ENCODE peak calls at places on chromosomes 13 and 19, in seven cellular contexts. One of them, this sample, is unnamed.

GRCh38 chr19:11848594-11849263 is at the start of gene ZNF439:
- DNase-seq in stimulated activated CD8-positive, alpha-beta memory T cell treated with anti-CD3 and anti-CD28 coated beads, Interleukin-4, amount 100 ng/mL, for 1 hour: peak; percentile 56
- DNase-seq in HS-5: peak; percentile 24
- DNase-seq in Right ventricle myocardium inferior: peak; percentile 96
- DNase-seq in RCC 7860: peak; percentile 59
- DNase-seq in activated T-cell treated with anti-CD3 and anti-CD28 coated beads, Interleukin-2, amount 50 U/mL, for 72 hours: peak; percentile 94
- DNase-seq in NAMALWA: peak; percentile 96
- DNase-seq in this sample: peak; percentile 92

GRCh38 chr19:3977242-3978143 is 6.6 kb upstream of the DAPK3 start:
- DNase-seq in stimulated activated CD8-positive, alpha-beta memory T cell treated with anti-CD3 and anti-CD28 coated beads, Interleukin-4, amount 100 ng/mL, for 1 hour: no peak
- DNase-seq in HS-5: no peak
- DNase-seq in Right ventricle myocardium inferior: peak; percentile 63
- DNase-seq in RCC 7860: no peak
- DNase-seq in activated T-cell treated with anti-CD3 and anti-CD28 coated beads, Interleukin-2, amount 50 U/mL, for 72 hours: no peak
- DNase-seq in NAMALWA: peak; percentile 59
- DNase-seq in this sample: no peak

GRCh38 chr13:43786766-43787517 is at the start of gene ENOX1:
- DNase-seq in stimulated activated CD8-positive, alpha-beta memory T cell treated with anti-CD3 and anti-CD28 coated beads, Interleukin-4, amount 100 ng/mL, for 1 hour: no peak
- DNase-seq in HS-5: no peak
- DNase-seq in Right ventricle myocardium inferior: peak; percentile 81
- DNase-seq in RCC 7860: no peak
- DNase-seq in activated T-cell treated with anti-CD3 and anti-CD28 coated beads, Interleukin-2, amount 50 U/mL, for 72 hours: peak; percentile 37
- DNase-seq in NAMALWA: peak; percentile 20
- DNase-seq in this sample: no peak

GRCh38 chr19:9945319-9945966 is 9.1 kb upstream of the OLFM2 start:
- DNase-seq in stimulated activated CD8-positive, alpha-beta memory T cell treated with anti-CD3 and anti-CD28 coated beads, Interleukin-4, amount 100 ng/mL, for 1 hour: no peak
- DNase-seq in HS-5: peak; percentile 98
- DNase-seq in Right ventricle myocardium inferior: peak; percentile 92
- DNase-seq in RCC 7860: peak; percentile 66
- DNase-seq in activated T-cell treated with anti-CD3 and anti-CD28 coated beads, Interleukin-2, amount 50 U/mL, for 72 hours: no peak
- DNase-seq in NAMALWA: no peak
- DNase-seq in this sample: peak; percentile 91

GRCh38 chr19:2495651-2496316 is 19.9 kb downstream of the GADD45B start:
- DNase-seq in stimulated activated CD8-positive, alpha-beta memory T cell treated with anti-CD3 and anti-CD28 coated beads, Interleukin-4, amount 100 ng/mL, for 1 hour: no peak
- DNase-seq in HS-5: no peak
- DNase-seq in Right ventricle myocardium inferior: peak; percentile 63
- DNase-seq in RCC 7860: no peak
- DNase-seq in activated T-cell treated with anti-CD3 and anti-CD28 coated beads, Interleukin-2, amount 50 U/mL, for 72 hours: no peak
- DNase-seq in NAMALWA: no peak
- DNase-seq in this sample: no peak

GRCh38 chr13:114115191-114115671 is 17.2 kb downstream of the RASA3 start:
- DNase-seq in stimulated activated CD8-positive, alpha-beta memory T cell treated with anti-CD3 and anti-CD28 coated beads, Interleukin-4, amount 100 ng/mL, for 1 hour: no peak
- DNase-seq in HS-5: peak; percentile 67
- DNase-seq in Right ventricle myocardium inferior: peak; percentile 76
- DNase-seq in RCC 7860: peak; percentile 93
- DNase-seq in activated T-cell treated with anti-CD3 and anti-CD28 coated beads, Interleukin-2, amount 50 U/mL, for 72 hours: peak; percentile 27
- DNase-seq in NAMALWA: no peak
- DNase-seq in this sample: no peak

GRCh38 chr13:40181203-40181845 is 485.1 kb downstream of the FOXO1 start:
- DNase-seq in stimulated activated CD8-positive, alpha-beta memory T cell treated with anti-CD3 and anti-CD28 coated beads, Interleukin-4, amount 100 ng/mL, for 1 hour: no peak
- DNase-seq in HS-5: no peak
- DNase-seq in Right ventricle myocardium inferior: no peak
- DNase-seq in RCC 7860: peak; percentile 12
- DNase-seq in activated T-cell treated with anti-CD3 and anti-CD28 coated beads, Interleukin-2, amount 50 U/mL, for 72 hours: no peak
- DNase-seq in NAMALWA: no peak
- DNase-seq in this sample: no peak

GRCh38 chr19:19460761-19461265 is 54.5 kb downstream of the TSSK6 start:
- DNase-seq in stimulated activated CD8-positive, alpha-beta memory T cell treated with anti-CD3 and anti-CD28 coated beads, Interleukin-4, amount 100 ng/mL, for 1 hour: peak; percentile 27
- DNase-seq in HS-5: no peak
- DNase-seq in Right ventricle myocardium inferior: peak; percentile 84
- DNase-seq in RCC 7860: no peak
- DNase-seq in activated T-cell treated with anti-CD3 and anti-CD28 coated beads, Interleukin-2, amount 50 U/mL, for 72 hours: peak; percentile 63
- DNase-seq in NAMALWA: no peak
- DNase-seq in this sample: no peak

GRCh38 chr19:27767234-27767633 is 1445.7 kb downstream of the UQCRFS1 start:
- DNase-seq in stimulated activated CD8-positive, alpha-beta memory T cell treated with anti-CD3 and anti-CD28 coated beads, Interleukin-4, amount 100 ng/mL, for 1 hour: no peak
- DNase-seq in HS-5: no peak
- DNase-seq in Right ventricle myocardium inferior: no peak
- DNase-seq in RCC 7860: no peak
- DNase-seq in activated T-cell treated with anti-CD3 and anti-CD28 coated beads, Interleukin-2, amount 50 U/mL, for 72 hours: no peak
- DNase-seq in NAMALWA: no peak
- DNase-seq in this sample: no peak

GRCh38 chr13:98385591-98385990 is 191.3 kb downstream of the STK24 start:
- DNase-seq in stimulated activated CD8-positive, alpha-beta memory T cell treated with anti-CD3 and anti-CD28 coated beads, Interleukin-4, amount 100 ng/mL, for 1 hour: no peak
- DNase-seq in HS-5: no peak
- DNase-seq in Right ventricle myocardium inferior: no peak
- DNase-seq in RCC 7860: no peak
- DNase-seq in activated T-cell treated with anti-CD3 and anti-CD28 coated beads, Interleukin-2, amount 50 U/mL, for 72 hours: no peak
- DNase-seq in NAMALWA: no peak
- DNase-seq in this sample: no peak

GRCh38 chr13:40987606-40988280 is 31.4 kb downstream of the ELF1 start:
- DNase-seq in stimulated activated CD8-positive, alpha-beta memory T cell treated with anti-CD3 and anti-CD28 coated beads, Interleukin-4, amount 100 ng/mL, for 1 hour: no peak
- DNase-seq in HS-5: no peak
- DNase-seq in Right ventricle myocardium inferior: no peak
- DNase-seq in RCC 7860: no peak
- DNase-seq in activated T-cell treated with anti-CD3 and anti-CD28 coated beads, Interleukin-2, amount 50 U/mL, for 72 hours: no peak
- DNase-seq in NAMALWA: no peak
- DNase-seq in this sample: no peak

GRCh38 chr13:52195052-52195837 is 35.8 kb upstream of the NEK3 start:
- DNase-seq in stimulated activated CD8-positive, alpha-beta memory T cell treated with anti-CD3 and anti-CD28 coated beads, Interleukin-4, amount 100 ng/mL, for 1 hour: peak; percentile 38
- DNase-seq in HS-5: no peak
- DNase-seq in Right ventricle myocardium inferior: peak; percentile 91
- DNase-seq in RCC 7860: no peak
- DNase-seq in activated T-cell treated with anti-CD3 and anti-CD28 coated beads, Interleukin-2, amount 50 U/mL, for 72 hours: peak; percentile 76
- DNase-seq in NAMALWA: no peak
- DNase-seq in this sample: peak; percentile 90

GRCh38 chr19:3225677-3226093 is 1.2 kb downstream of the CELF5 start:
- DNase-seq in stimulated activated CD8-positive, alpha-beta memory T cell treated with anti-CD3 and anti-CD28 coated beads, Interleukin-4, amount 100 ng/mL, for 1 hour: no peak
- DNase-seq in HS-5: no peak
- DNase-seq in Right ventricle myocardium inferior: no peak
- DNase-seq in RCC 7860: no peak
- DNase-seq in activated T-cell treated with anti-CD3 and anti-CD28 coated beads, Interleukin-2, amount 50 U/mL, for 72 hours: no peak
- DNase-seq in NAMALWA: no peak
- DNase-seq in this sample: no peak

GRCh38 chr19:42199440-42200115 is 17.9 kb downstream of the DEDD2 start:
- DNase-seq in stimulated activated CD8-positive, alpha-beta memory T cell treated with anti-CD3 and anti-CD28 coated beads, Interleukin-4, amount 100 ng/mL, for 1 hour: no peak
- DNase-seq in HS-5: no peak
- DNase-seq in Right ventricle myocardium inferior: peak; percentile 88
- DNase-seq in RCC 7860: no peak
- DNase-seq in activated T-cell treated with anti-CD3 and anti-CD28 coated beads, Interleukin-2, amount 50 U/mL, for 72 hours: peak; percentile 72
- DNase-seq in NAMALWA: no peak
- DNase-seq in this sample: no peak

GRCh38 chr13:24261566-24261965 is 47.8 kb upstream of the C1QTNF9 start:
- DNase-seq in stimulated activated CD8-positive, alpha-beta memory T cell treated with anti-CD3 and anti-CD28 coated beads, Interleukin-4, amount 100 ng/mL, for 1 hour: no peak
- DNase-seq in HS-5: no peak
- DNase-seq in Right ventricle myocardium inferior: no peak
- DNase-seq in RCC 7860: no peak
- DNase-seq in activated T-cell treated with anti-CD3 and anti-CD28 coated beads, Interleukin-2, amount 50 U/mL, for 72 hours: peak; percentile 28
- DNase-seq in NAMALWA: no peak
- DNase-seq in this sample: peak; percentile 47

GRCh38 chr19:17309962-17310461 is 649 bp downstream of the DDA1 start:
- DNase-seq in stimulated activated CD8-positive, alpha-beta memory T cell treated with anti-CD3 and anti-CD28 coated beads, Interleukin-4, amount 100 ng/mL, for 1 hour: no peak
- DNase-seq in HS-5: no peak
- DNase-seq in Right ventricle myocardium inferior: no peak
- DNase-seq in RCC 7860: no peak
- DNase-seq in activated T-cell treated with anti-CD3 and anti-CD28 coated beads, Interleukin-2, amount 50 U/mL, for 72 hours: no peak
- DNase-seq in NAMALWA: peak; percentile 48
- DNase-seq in this sample: no peak

GRCh38 chr19:38877781-38878574 is at the start of gene RINL:
- DNase-seq in stimulated activated CD8-positive, alpha-beta memory T cell treated with anti-CD3 and anti-CD28 coated beads, Interleukin-4, amount 100 ng/mL, for 1 hour: no peak
- DNase-seq in HS-5: no peak
- DNase-seq in Right ventricle myocardium inferior: no peak
- DNase-seq in RCC 7860: no peak
- DNase-seq in activated T-cell treated with anti-CD3 and anti-CD28 coated beads, Interleukin-2, amount 50 U/mL, for 72 hours: peak; percentile 82
- DNase-seq in NAMALWA: peak; percentile 73
- DNase-seq in this sample: no peak

GRCh38 chr13:90395348-90395747 is 952.1 kb upstream of the MIR17HG start:
- DNase-seq in stimulated activated CD8-positive, alpha-beta memory T cell treated with anti-CD3 and anti-CD28 coated beads, Interleukin-4, amount 100 ng/mL, for 1 hour: no peak
- DNase-seq in HS-5: no peak
- DNase-seq in Right ventricle myocardium inferior: no peak
- DNase-seq in RCC 7860: no peak
- DNase-seq in activated T-cell treated with anti-CD3 and anti-CD28 coated beads, Interleukin-2, amount 50 U/mL, for 72 hours: no peak
- DNase-seq in NAMALWA: no peak
- DNase-seq in this sample: no peak

GRCh38 chr19:6580313-6580712 is 10.6 kb downstream of the CD70 start:
- DNase-seq in stimulated activated CD8-positive, alpha-beta memory T cell treated with anti-CD3 and anti-CD28 coated beads, Interleukin-4, amount 100 ng/mL, for 1 hour: no peak
- DNase-seq in HS-5: peak; percentile 68
- DNase-seq in Right ventricle myocardium inferior: no peak
- DNase-seq in RCC 7860: peak; percentile 97
- DNase-seq in activated T-cell treated with anti-CD3 and anti-CD28 coated beads, Interleukin-2, amount 50 U/mL, for 72 hours: no peak
- DNase-seq in NAMALWA: no peak
- DNase-seq in this sample: no peak

GRCh38 chr13:73069206-73069815 is 10.5 kb downstream of the KLF5 start:
- DNase-seq in stimulated activated CD8-positive, alpha-beta memory T cell treated with anti-CD3 and anti-CD28 coated beads, Interleukin-4, amount 100 ng/mL, for 1 hour: no peak
- DNase-seq in HS-5: no peak
- DNase-seq in Right ventricle myocardium inferior: no peak
- DNase-seq in RCC 7860: no peak
- DNase-seq in activated T-cell treated with anti-CD3 and anti-CD28 coated beads, Interleukin-2, amount 50 U/mL, for 72 hours: no peak
- DNase-seq in NAMALWA: no peak
- DNase-seq in this sample: no peak

GRCh38 chr19:55649579-55650557 is 1.9 kb downstream of the CCDC106 start:
- DNase-seq in stimulated activated CD8-positive, alpha-beta memory T cell treated with anti-CD3 and anti-CD28 coated beads, Interleukin-4, amount 100 ng/mL, for 1 hour: no peak
- DNase-seq in HS-5: no peak
- DNase-seq in Right ventricle myocardium inferior: no peak
- DNase-seq in RCC 7860: no peak
- DNase-seq in activated T-cell treated with anti-CD3 and anti-CD28 coated beads, Interleukin-2, amount 50 U/mL, for 72 hours: no peak
- DNase-seq in NAMALWA: no peak
- DNase-seq in this sample: no peak

GRCh38 chr13:82010780-82011179 is 1669.9 kb upstream of the SPRY2 start:
- DNase-seq in stimulated activated CD8-positive, alpha-beta memory T cell treated with anti-CD3 and anti-CD28 coated beads, Interleukin-4, amount 100 ng/mL, for 1 hour: no peak
- DNase-seq in HS-5: no peak
- DNase-seq in Right ventricle myocardium inferior: no peak
- DNase-seq in RCC 7860: no peak
- DNase-seq in activated T-cell treated with anti-CD3 and anti-CD28 coated beads, Interleukin-2, amount 50 U/mL, for 72 hours: no peak
- DNase-seq in NAMALWA: no peak
- DNase-seq in this sample: no peak

GRCh38 chr19:50333737-50334617 is 4.8 kb upstream of the KCNC3 start:
- DNase-seq in stimulated activated CD8-positive, alpha-beta memory T cell treated with anti-CD3 and anti-CD28 coated beads, Interleukin-4, amount 100 ng/mL, for 1 hour: peak; percentile 54
- DNase-seq in HS-5: peak; percentile 71
- DNase-seq in Right ventricle myocardium inferior: peak; percentile 88
- DNase-seq in RCC 7860: no peak
- DNase-seq in activated T-cell treated with anti-CD3 and anti-CD28 coated beads, Interleukin-2, amount 50 U/mL, for 72 hours: no peak
- DNase-seq in NAMALWA: no peak
- DNase-seq in this sample: no peak

GRCh38 chr13:114025432-114026127 is 51.7 kb upstream of the C13orf46 start:
- DNase-seq in stimulated activated CD8-positive, alpha-beta memory T cell treated with anti-CD3 and anti-CD28 coated beads, Interleukin-4, amount 100 ng/mL, for 1 hour: no peak
- DNase-seq in HS-5: no peak
- DNase-seq in Right ventricle myocardium inferior: peak; percentile 68
- DNase-seq in RCC 7860: no peak
- DNase-seq in activated T-cell treated with anti-CD3 and anti-CD28 coated beads, Interleukin-2, amount 50 U/mL, for 72 hours: no peak
- DNase-seq in NAMALWA: peak; percentile 58
- DNase-seq in this sample: no peak

This sample was measured in coronary artery.